ENCODE peak calls at places on chromosomes 12 and 14, in four cellular contexts. T is AG10803, Y is HepG2, N is DND-41. R is an unnamed sample.

GRCh38 chr12:12016284-12017100 is 54.2 kb upstream of the BCL2L14 start:
- DNase-seq in T (no peak), Y (no peak), N (no peak), R (peak)

GRCh38 chr14:24064091-24064795 is 7.1 kb upstream of the CPNE6 start:
- DNase-seq in T (no peak), Y (no peak), N (no peak), R (no peak)

GRCh38 chr14:93619176-93619793 is 169.0 kb downstream of the PRIMA1 start:
- DNase-seq in T (peak), Y (peak), N (peak), R (peak)

GRCh38 chr12:110501378-110501721 is 561 bp downstream of the VPS29 start:
- DNase-seq in T (peak), Y (peak), N (peak), R (peak)

GRCh38 chr14:103104654-103105511 is 10.4 kb downstream of the EXOC3L4 start:
- DNase-seq in T (peak), Y (no peak), N (peak), R (peak)

GRCh38 chr12:109588461-109589239 is 15.1 kb downstream of the MVK start:
- DNase-seq in T (no peak), Y (peak), N (no peak), R (no peak)

GRCh38 chr12:62123721-62124203 is 136.4 kb upstream of the USP15 start:
- DNase-seq in T (peak), Y (peak), N (peak), R (peak)

GRCh38 chr12:8544295-8544694 is 3.6 kb upstream of the CLEC4E start:
- DNase-seq in T (peak), Y (peak), N (peak), R (peak)

GRCh38 chr12:124296295-124296915 is 1.5 kb downstream of the RFLNA start:
- DNase-seq in T (no peak), Y (no peak), N (no peak), R (no peak)
- H3K4me3 ChIP-seq in T (peak), Y (peak), N (no peak), R (no peak)

GRCh38 chr12:96213869-96214268 is 19.7 kb downstream of the ELK3 start:
- DNase-seq in T (no peak), Y (no peak), N (no peak), R (no peak)

GRCh38 chr12:96211989-96212388 is 17.8 kb downstream of the ELK3 start:
- DNase-seq in T (no peak), Y (no peak), N (peak), R (peak)

GRCh38 chr12:96215933-96216273 is 21.7 kb downstream of the ELK3 start:
- DNase-seq in T (no peak), Y (no peak), N (no peak), R (no peak)

GRCh38 chr12:96210376-96211055 is 16.3 kb downstream of the ELK3 start:
- DNase-seq in T (no peak), Y (no peak), N (no peak), R (no peak)

GRCh38 chr12:96212456-96213375 is 18.5 kb downstream of the ELK3 start:
- DNase-seq in T (no peak), Y (no peak), N (peak), R (no peak)
- H3K4me3 ChIP-seq in T (no peak), Y (no peak), N (no peak), R (no peak)

DNA sequence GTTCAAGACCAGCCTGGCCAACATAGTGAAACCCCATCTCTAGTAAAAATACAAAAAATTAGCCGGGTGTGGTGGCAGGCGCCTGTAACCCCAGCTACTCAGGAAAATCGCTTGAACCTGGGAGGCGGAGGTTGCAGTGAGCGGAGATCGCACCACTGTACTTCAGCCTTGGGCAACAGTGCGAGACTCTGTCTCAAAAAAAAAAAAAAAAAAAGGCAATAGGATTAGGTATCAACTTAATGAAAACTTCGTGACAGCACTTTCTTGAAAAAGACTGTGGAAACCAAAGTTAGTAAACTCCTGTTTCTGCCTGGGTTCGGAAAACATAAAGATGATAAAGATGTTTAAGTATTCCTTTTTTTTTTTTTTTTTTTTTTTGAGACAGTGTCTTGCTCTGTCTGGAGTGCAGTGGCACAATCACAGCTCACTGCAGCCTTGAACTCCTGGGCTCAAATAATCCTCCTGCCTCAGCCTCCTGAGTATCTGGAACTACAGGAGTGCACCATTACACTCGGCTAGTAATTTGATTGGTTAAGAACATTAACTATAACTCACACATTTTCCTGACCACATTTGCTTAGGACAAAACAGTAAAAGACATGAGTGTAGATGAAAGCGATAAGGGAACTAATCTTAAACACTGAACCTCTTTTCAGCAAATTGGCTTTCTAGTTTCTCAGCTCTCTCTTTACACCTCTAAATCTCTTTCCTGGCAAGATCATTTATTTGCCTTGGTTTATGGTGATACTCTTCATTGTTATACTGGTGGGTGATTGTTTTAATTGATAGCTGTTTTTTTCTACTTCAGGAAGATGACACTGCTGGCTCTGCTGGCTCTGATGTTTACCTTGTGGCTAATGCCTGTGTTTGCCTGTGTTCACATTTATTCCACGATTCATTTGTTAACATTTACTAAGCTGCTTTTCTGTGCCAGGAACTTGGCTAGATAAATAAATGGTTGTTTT is 15.8 kb downstream of the HIF1A start:
- DNase-seq in T (no peak), Y (peak), N (no peak), R (no peak)
- H3K4me3 ChIP-seq in T (no peak), Y (no peak), N (no peak), R (no peak)

DNA sequence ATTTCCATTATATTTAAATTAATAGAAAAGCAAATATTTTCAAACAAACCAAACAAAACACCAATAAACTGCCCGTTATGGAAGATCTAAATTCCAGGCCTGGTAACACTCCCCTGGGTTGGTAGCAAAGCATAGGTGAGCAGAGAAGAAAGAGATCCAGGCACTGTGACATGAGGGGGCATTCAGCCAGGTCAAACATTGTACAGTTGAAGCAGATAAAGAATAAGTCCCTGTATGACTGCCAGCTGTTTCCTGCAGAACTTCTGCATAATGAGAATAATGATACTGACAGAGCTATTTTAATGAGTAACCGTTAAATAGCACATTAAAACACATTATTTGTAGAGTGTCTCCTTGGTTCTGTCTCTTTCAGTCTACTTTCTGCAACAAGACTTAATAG is 35.4 kb downstream of the SLC38A1 start:
- DNase-seq in T (no peak), Y (no peak), N (no peak), R (no peak)
- H3K4me3 ChIP-seq in T (no peak), Y (no peak), N (no peak), R (no peak)

DNA sequence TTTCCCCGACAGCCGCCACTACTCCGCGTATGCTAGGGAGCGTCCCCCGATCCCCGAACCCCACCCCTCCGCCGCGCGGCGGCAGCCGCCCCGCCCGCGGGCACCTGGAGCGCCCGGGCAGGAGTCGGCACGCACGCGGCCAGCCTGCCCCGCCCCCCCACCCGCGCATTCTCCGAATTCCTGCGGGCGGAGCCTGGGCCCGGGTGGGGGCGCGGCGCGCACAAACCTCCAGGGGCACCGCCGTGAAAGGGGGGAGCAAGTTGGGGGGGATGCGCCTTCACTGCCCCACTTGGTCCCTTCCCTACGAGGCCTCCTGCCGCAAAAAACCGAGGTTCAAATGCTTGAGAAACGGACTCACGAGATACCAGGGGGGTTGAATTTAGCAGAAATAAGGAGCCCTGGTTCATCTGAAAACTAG is 1.7 kb downstream of the AJUBA start:
- DNase-seq in T (peak), Y (peak), N (peak), R (no peak)
- H3K4me3 ChIP-seq in T (peak), Y (peak), N (peak), R (peak)

GRCh38 chr12:114678718-114679117 is 5.3 kb downstream of the TBX3 start:
- DNase-seq in T (no peak), Y (no peak), N (no peak), R (no peak)
- H3K4me3 ChIP-seq in T (peak), Y (peak), N (no peak), R (no peak)

GRCh38 chr12:80861636-80862378 is 75.9 kb downstream of the LIN7A start:
- DNase-seq in T (peak), Y (no peak), N (no peak), R (no peak)

GRCh38 chr12:80860928-80861327 is 76.8 kb downstream of the LIN7A start:
- DNase-seq in T (no peak), Y (no peak), N (no peak), R (no peak)

GRCh38 chr12:80862606-80863005 is 75.1 kb downstream of the LIN7A start:
- DNase-seq in T (peak), Y (no peak), N (no peak), R (no peak)

GRCh38 chr12:80860206-80860605 is 77.5 kb downstream of the LIN7A start:
- DNase-seq in T (peak), Y (no peak), N (no peak), R (no peak)

GRCh38 chr12:80864046-80864735 is 73.5 kb downstream of the LIN7A start:
- DNase-seq in T (peak), Y (no peak), N (no peak), R (no peak)
- H3K4me3 ChIP-seq in T (no peak), Y (no peak), N (no peak), R (no peak)

R was measured in Jurkat, Clone E6-1.